ENCODE peak calls at places on chromosomes 16 and 17, in six cellular contexts. Q is CD8-positive, alpha-beta T cell; K is uterus; N is pancreas; L is H9; C is fibroblast of lung. Y is an unnamed sample.

GRCh38 chr16:31713945-31714898 is 159.4 kb upstream of the ZNF267 start:
- DNase-seq in Q (no peak), K (no peak), N (no peak), L (peak; percentile 66), C (no peak), Y (no peak)

GRCh38 chr16:22646948-22647556 is 136.4 kb downstream of the NPIPB5 start:
- DNase-seq in Q (no peak), K (no peak), N (no peak), L (peak; percentile 18), C (no peak), Y (no peak)

GRCh38 chr16:82092711-82093110 is 57.7 kb downstream of the HSD17B2 start:
- DNase-seq in Q (no peak), K (no peak), N (no peak), L (no peak), C (no peak), Y (no peak)

GRCh38 chr16:375212-375611 is 4.9 kb upstream of the MRPL28 start:
- DNase-seq in Q (no peak), K (no peak), N (no peak), L (no peak), C (no peak), Y (no peak)

GRCh38 chr16:2008009-2008526 is 1.6 kb downstream of the ZNF598 start:
- DNase-seq in Q (peak; percentile 57), K (no peak), N (peak; percentile 62), L (no peak), C (peak; percentile 64), Y (peak; percentile 64)

GRCh38 chr17:82304826-82305726 is 12.3 kb downstream of the CD7 start:
- DNase-seq in Q (peak; percentile 28), K (no peak), N (no peak), L (no peak), C (no peak), Y (peak; percentile 54)

GRCh38 chr16:72689851-72690250 is 358.1 kb downstream of the ZFHX3 start:
- DNase-seq in Q (no peak), K (no peak), N (no peak), L (no peak), C (peak; percentile 25), Y (no peak)

GRCh38 chr16:14399397-14400284 is 230.4 kb downstream of the PARN start:
- DNase-seq in Q (no peak), K (peak; percentile 34), N (no peak), L (no peak), C (peak; percentile 61), Y (no peak)

GRCh38 chr16:17509194-17509593 is 38.4 kb upstream of the XYLT1 start:
- DNase-seq in Q (no peak), K (no peak), N (no peak), L (no peak), C (no peak), Y (no peak)

GRCh38 chr17:77019955-77020379 is 120.8 kb upstream of the SEC14L1 start:
- DNase-seq in Q (no peak), K (no peak), N (no peak), L (peak; percentile 68), C (peak; percentile 27), Y (no peak)

GRCh38 chr16:82598766-82599165 is 28.0 kb upstream of the CDH13 start:
- DNase-seq in Q (no peak), K (no peak), N (no peak), L (no peak), C (no peak), Y (no peak)

GRCh38 chr16:50562657-50563056 is 14.5 kb downstream of the NKD1 start:
- DNase-seq in Q (no peak), K (no peak), N (no peak), L (no peak), C (no peak), Y (no peak)

GRCh38 chr16:23842137-23842600 is 6.4 kb downstream of the PRKCB start:
- DNase-seq in Q (no peak), K (no peak), N (no peak), L (no peak), C (no peak), Y (no peak)

GRCh38 chr16:49921791-49922456 is 66.0 kb upstream of the ZNF423 start:
- DNase-seq in Q (peak; percentile 32), K (peak; percentile 59), N (peak; percentile 76), L (peak; percentile 89), C (peak; percentile 39), Y (no peak)

DNA sequence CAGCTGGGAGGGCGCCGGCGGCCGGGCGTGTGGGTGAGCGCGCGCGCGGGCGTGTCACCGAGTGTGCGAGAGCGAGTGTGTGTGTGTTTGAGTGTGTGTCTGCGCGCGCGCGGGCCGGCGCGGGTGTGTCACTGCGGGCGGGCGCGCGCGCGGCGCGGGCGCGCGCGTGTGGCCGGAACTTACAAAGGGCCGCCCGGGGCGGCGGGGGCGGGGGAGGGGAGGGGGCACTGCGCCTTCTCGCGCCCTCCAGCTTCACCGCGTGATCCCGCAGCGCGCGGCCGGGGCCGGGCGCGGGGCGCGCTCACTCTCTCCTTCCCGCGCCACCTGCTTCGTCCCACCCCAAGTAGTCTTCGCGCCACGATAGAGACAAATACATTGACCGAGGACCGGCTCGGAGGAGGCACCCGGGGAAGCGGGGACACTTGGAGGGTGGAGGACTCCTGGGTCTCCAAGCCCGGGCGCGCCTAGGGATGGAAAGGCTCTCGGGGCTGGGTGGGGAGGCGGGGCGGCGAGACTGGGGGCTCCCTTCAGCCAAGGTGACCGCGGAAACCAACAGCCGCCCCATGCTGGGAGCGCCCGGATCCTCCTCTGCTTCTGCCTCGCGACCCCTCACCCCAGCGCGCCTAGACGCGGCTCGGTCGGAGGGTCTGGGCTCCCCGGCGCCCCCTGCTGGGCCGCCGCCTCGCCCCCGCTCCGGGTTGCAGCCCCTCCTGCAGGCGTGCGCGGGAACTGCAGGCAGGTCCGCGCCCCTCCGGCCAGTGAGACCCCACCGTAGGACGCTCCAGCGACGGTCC is at the start of gene SRCIN1:
- DNase-seq in Q (peak; percentile 50), K (peak; percentile 34), N (peak; percentile 85), L (peak; percentile 80), C (no peak), Y (no peak)
- H3K27ac ChIP-seq in Q (no peak within 1 kb of the TSS), K (no peak within 1 kb of the TSS), N (peak within 1 kb of the TSS; percentile 61), L (no peak within 1 kb of the TSS), C (no peak within 1 kb of the TSS), Y (no peak within 1 kb of the TSS)

DNA sequence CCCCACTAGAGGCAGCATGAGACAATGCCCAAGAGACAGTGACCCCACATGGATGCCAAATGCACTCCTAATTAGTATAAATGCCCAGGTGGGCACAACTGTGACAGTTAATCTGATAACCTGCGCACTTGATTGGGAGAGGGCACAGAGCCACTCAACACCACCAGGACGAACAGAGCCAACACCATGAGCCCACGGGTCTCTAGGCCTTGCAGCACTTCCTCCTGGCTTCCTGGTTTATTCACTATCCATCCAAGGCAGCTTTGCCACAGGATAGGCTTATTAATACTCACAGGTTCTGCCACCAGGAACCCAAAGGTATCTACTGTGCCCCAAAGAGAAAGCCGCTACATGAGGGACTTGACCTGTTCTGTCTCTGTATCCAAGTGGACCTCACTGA is 14.9 kb downstream of the AXIN2 start:
- DNase-seq in Q (no peak), K (no peak), N (no peak), L (no peak), C (no peak), Y (no peak)
- TF ChIP-seq CTCF in Q (no peak), K (no peak), N (no peak), L (peak; percentile 20), C (no peak), Y (no peak)

DNA sequence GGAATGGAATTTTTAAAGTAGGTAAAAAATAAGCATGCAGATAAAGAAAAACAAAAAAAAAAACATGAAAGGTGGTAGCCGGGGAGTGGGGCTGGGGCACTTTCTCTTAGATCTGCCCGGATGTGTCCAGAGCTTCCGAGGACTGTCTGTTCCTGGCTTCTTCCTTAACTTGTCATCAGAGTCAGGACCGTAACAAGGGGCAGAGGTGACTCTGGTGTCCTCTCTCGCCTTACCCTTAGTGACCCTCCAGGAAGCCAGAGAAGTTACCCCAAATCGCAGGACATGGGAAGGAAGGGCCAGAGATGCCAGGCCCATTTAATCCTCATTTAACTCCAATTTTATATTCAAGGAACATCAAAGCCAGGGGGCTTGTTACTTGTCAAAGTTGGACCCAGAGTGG is 115.5 kb downstream of the ABCC6 start:
- DNase-seq in Q (no peak), K (no peak), N (no peak), L (no peak), C (no peak), Y (no peak)
- H3K27ac ChIP-seq in Q (no peak overlapping the region), K (no peak overlapping the region), N (no peak overlapping the region), L (no peak overlapping the region), C (no peak overlapping the region), Y (no peak overlapping the region)

GRCh38 chr17:38967290-38967738 is at the start of gene FBXO47:
- DNase-seq in Q (peak; percentile 81), K (peak; percentile 96), N (peak; percentile 87), L (peak; percentile 100), C (peak; percentile 83), Y (peak; percentile 97)
- TF ChIP-seq CTCF in Q (no peak), K (peak; percentile 23), N (no peak), L (peak; percentile 44), C (no peak), Y (no peak)

DNA sequence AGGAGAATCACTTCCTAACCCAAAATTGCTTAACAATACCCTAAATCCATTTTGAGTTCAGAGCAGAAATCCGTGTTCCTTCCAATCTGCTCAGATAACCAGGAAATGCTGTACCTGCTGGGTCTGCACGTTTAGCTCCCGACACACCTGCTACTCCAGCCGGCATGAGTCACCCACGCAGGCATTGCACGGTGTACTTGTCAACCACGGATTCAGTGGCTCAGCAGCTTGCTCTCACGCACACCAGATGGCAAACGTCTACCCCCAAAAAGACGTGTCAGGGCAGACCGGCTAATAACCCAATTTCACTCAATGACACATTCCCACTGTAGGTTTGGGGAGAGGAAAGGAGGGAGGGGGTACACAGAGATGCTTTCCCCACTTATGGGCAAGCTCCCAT is 468.1 kb downstream of the SOX9 start:
- DNase-seq in Q (no peak), K (no peak), N (peak; percentile 78), L (no peak), C (peak; percentile 51), Y (peak; percentile 86)
- H3K27ac ChIP-seq in Q (no peak overlapping the region), K (no peak overlapping the region), N (peak overlapping the region; percentile 3), L (no peak overlapping the region), C (peak overlapping the region; percentile 31), Y (no peak overlapping the region)

GRCh38 chr16:11497329-11497805 is 89.4 kb downstream of the LITAF start:
- DNase-seq in Q (no peak), K (peak; percentile 77), N (peak; percentile 89), L (peak; percentile 75), C (peak; percentile 53), Y (peak; percentile 96)
- TF ChIP-seq CTCF in Q (no peak), K (peak; percentile 6), N (no peak), L (peak; percentile 17), C (peak; percentile 7), Y (no peak)

GRCh38 chr16:89003831-89004208 is 26.8 kb upstream of the CBFA2T3 start:
- DNase-seq in Q (no peak), K (no peak), N (no peak), L (no peak), C (no peak), Y (peak; percentile 47)
- H3K27ac ChIP-seq in Q (no peak overlapping the region), K (no peak overlapping the region), N (no peak overlapping the region), L (no peak overlapping the region), C (no peak overlapping the region), Y (no peak overlapping the region)